ENCODE peak calls at places on chromosomes 3 and 15, in eight cellular contexts. I, C, N, U, J, X, V and L are unnamed samples.

GRCh38 chr3:185253645-185254410 is at the start of gene EHHADH:
- DNase-seq in C (peak; percentile 69), I (peak; percentile 75), N (peak; percentile 76), J (peak; percentile 42), V (peak; percentile 63), U (no peak), X (peak; percentile 81), L (no peak)

GRCh38 chr3:59425942-59426341 is 376.1 kb upstream of the CFAP20DC start:
- DNase-seq in X (no peak), I (no peak), U (no peak), N (no peak), J (no peak), C (no peak), V (no peak), L (no peak)

GRCh38 chr3:114967168-114967567 is 179.9 kb downstream of the ZBTB20 start:
- DNase-seq in I (no peak), X (no peak), N (no peak), J (no peak), V (peak; percentile 9), C (no peak), U (no peak), L (no peak)

GRCh38 chr3:45599984-45600650 is 5.6 kb downstream of the LIMD1 start:
- DNase-seq in N (no peak), J (no peak), C (no peak), X (peak; percentile 54), I (no peak), V (no peak), U (no peak), L (no peak)

GRCh38 chr3:126153695-126154360 is 26.6 kb downstream of the ALDH1L1 start:
- DNase-seq in I (no peak), N (no peak), X (peak; percentile 28), U (no peak), V (no peak), C (no peak), J (no peak), L (no peak)

GRCh38 chr3:29627136-29628117 is 346.6 kb downstream of the RBMS3 start:
- DNase-seq in X (no peak), N (no peak), U (no peak), C (no peak), V (no peak), I (no peak), J (no peak), L (no peak)

GRCh38 chr3:10964537-10965167 is 27.9 kb upstream of the SLC6A1 start:
- DNase-seq in X (no peak), U (no peak), I (peak; percentile 3), N (no peak), C (no peak), V (peak; percentile 39), J (no peak), L (no peak)

GRCh38 chr3:127628788-127629456 is at the start of gene PODXL2:
- DNase-seq in U (no peak), V (peak; percentile 59), C (peak; percentile 46), X (no peak), J (peak; percentile 60), N (peak; percentile 66), I (peak; percentile 59), L (no peak)

GRCh38 chr3:126117786-126118185 is 33.9 kb upstream of the SLC41A3 start:
- DNase-seq in X (no peak), U (no peak), N (no peak), J (peak; percentile 12), I (no peak), C (no peak), V (no peak), L (no peak)

GRCh38 chr15:34241376-34242350 is 16.8 kb downstream of the EMC4 start:
- DNase-seq in I (no peak), V (peak; percentile 78), J (no peak), N (peak; percentile 67), C (peak; percentile 21), X (no peak), U (no peak), L (no peak)

GRCh38 chr3:107803170-107803569 is 280.4 kb downstream of the BBX start:
- DNase-seq in N (no peak), U (no peak), I (no peak), J (no peak), X (no peak), V (no peak), C (no peak), L (no peak)

GRCh38 chr3:19016846-19017245 is 131.5 kb upstream of the KCNH8 start:
- DNase-seq in V (no peak), C (no peak), U (no peak), X (no peak), J (no peak), N (no peak), I (no peak), L (no peak)

GRCh38 chr3:188673509-188674239 is 498.1 kb upstream of the TPRG1 start:
- DNase-seq in X (no peak), C (peak; percentile 78), I (peak; percentile 24), J (no peak), U (no peak), V (peak; percentile 98), N (peak; percentile 92), L (peak; percentile 78)

GRCh38 chr3:135224963-135225362 is 429.9 kb downstream of the EPHB1 start:
- DNase-seq in J (no peak), U (no peak), V (no peak), X (no peak), C (no peak), I (no peak), N (no peak), L (no peak)

GRCh38 chr3:147397155-147397888 is 9.0 kb downstream of the ZIC4 start:
- DNase-seq in X (no peak), C (no peak), U (no peak), J (no peak), N (no peak), V (peak; percentile 99), I (no peak), L (no peak)

DNA sequence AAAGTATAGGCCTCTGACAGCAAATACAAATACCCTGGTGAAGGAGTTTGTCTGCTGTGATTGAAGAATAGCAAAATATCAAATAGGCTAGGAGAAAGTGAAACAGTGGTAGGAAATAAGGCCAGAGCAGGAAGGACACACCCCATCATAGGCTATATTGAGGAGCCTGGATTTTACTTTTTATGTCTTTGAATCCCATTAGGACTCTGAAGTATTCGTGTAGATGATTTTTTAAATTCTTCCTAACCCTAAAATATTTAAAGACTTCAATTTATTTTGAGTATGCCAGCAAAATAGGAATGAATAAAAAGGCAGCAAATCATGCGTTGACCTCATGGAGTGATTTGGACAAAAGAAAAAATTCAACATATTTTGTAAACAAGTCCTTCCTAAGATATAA is 562.8 kb downstream of the NAALADL2 start:
- DNase-seq in C (no peak), J (no peak), N (no peak), V (no peak), X (no peak), I (no peak), U (no peak), L (no peak)
- TF ChIP-seq CTCF in C (no peak), J (no peak), N (no peak), V (no peak), X (no peak), I (no peak), U (no peak), L (no peak)

GRCh38 chr3:78918361-78919020 is 849.3 kb downstream of the ROBO1 start:
- DNase-seq in X (no peak), N (no peak), V (peak; percentile 57), J (no peak), U (no peak), C (no peak), I (no peak), L (peak; percentile 29)
- H3K4me3 ChIP-seq in X (no peak overlapping the region), N (no peak overlapping the region), V (no peak overlapping the region), J (no peak overlapping the region), U (no peak overlapping the region), C (no peak overlapping the region), I (no peak overlapping the region), L (no peak overlapping the region)

DNA sequence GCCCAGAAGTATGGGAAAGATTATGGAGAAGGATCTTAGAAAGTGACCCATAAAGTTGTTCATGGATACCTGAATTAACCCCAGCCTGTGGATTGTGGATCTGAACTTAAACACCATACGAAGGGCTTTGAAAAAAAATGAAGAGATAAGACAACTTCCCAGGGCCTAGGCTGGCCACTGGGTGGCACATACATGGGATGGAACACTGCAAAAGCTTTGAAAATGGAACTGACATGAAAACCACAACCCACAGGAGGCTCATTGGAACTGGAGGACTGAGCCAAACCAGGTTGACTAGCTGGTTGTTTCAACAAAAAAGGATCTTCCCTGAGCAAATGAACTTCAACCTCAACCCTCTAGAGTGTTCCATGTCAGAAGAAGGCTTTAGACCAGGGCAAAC is 34.5 kb downstream of the FMN1 start:
- DNase-seq in X (no peak), I (no peak), J (no peak), V (no peak), N (no peak), C (no peak), U (no peak), L (no peak)
- TF ChIP-seq CTCF in X (no peak), I (no peak), J (no peak), V (peak; percentile 29), N (no peak), C (no peak), U (no peak), L (no peak)

GRCh38 chr3:183264249-183264648 is 11.2 kb downstream of the B3GNT5 start:
- DNase-seq in J (no peak), I (no peak), U (no peak), X (no peak), V (peak; percentile 54), N (no peak), C (no peak), L (no peak)

GRCh38 chr3:183266454-183266853 is 13.4 kb downstream of the B3GNT5 start:
- DNase-seq in I (no peak), U (no peak), X (no peak), V (no peak), N (no peak), C (no peak), J (no peak), L (no peak)

GRCh38 chr3:183267140-183267539 is 14.1 kb downstream of the B3GNT5 start:
- DNase-seq in N (no peak), J (no peak), U (no peak), C (no peak), I (no peak), V (no peak), X (no peak), L (no peak)

GRCh38 chr3:183265713-183266417 is 12.8 kb downstream of the B3GNT5 start:
- DNase-seq in V (peak; percentile 88), N (peak; percentile 70), U (peak; percentile 10), I (peak; percentile 73), C (peak; percentile 80), J (no peak), X (no peak), L (no peak)

DNA sequence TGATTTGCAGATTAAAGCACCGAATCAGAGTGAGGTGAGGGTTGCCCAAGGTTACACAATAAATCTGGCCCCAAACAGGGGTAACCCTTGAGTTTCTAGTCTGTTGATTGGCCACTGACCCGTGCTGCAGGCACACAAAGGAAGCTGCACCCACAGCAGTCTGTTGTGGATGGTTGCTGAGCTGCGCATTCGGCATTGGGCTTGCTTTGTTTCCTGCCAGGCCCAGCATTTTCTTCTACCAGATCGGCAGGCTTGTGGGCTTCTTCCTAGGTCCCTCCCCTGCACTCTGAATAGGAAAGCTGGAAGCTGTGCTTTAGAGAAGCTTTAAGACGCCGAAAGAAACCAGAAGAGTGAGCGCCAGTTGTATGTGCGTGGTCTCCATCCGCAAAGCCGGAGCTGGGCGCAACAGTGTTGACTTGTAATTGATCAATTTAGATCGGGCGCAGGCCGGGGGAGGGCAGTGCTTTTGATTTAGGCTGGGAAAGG is 12.1 kb downstream of the B3GNT5 start:
- DNase-seq in I (peak; percentile 68), N (peak; percentile 83), C (no peak), J (no peak), V (peak; percentile 65), U (no peak), X (no peak), L (no peak)
- H3K4me3 ChIP-seq in I (no peak overlapping the region), N (peak overlapping the region; percentile 11), C (no peak overlapping the region), J (no peak overlapping the region), V (peak overlapping the region; percentile 25), U (no peak overlapping the region), X (no peak overlapping the region), L (no peak overlapping the region)